ENCODE peak calls at places on chromosomes 3 and 15, in five cellular contexts. X, Y, S, N and F are unnamed samples.

GRCh38 chr3:105559856-105560255 is 193.1 kb downstream of the ALCAM start:
- DNase-seq in S (no peak), N (peak; percentile 72), Y (no peak), X (no peak), F (no peak)

GRCh38 chr3:37999836-38000235 is 9.2 kb downstream of the VILL start:
- DNase-seq in S (no peak), Y (peak; percentile 1), X (no peak), N (no peak), F (no peak)

GRCh38 chr15:68594533-68595259 is 15.9 kb downstream of the CORO2B start:
- DNase-seq in N (peak; percentile 39), X (no peak), Y (no peak), S (no peak), F (no peak)

GRCh38 chr3:46895204-46895660 is 17.7 kb downstream of the PTH1R start:
- DNase-seq in S (peak; percentile 78), X (peak; percentile 85), N (peak; percentile 34), Y (peak; percentile 50), F (peak; percentile 87)

GRCh38 chr15:51816615-51817014 is 12.8 kb upstream of the TMOD3 start:
- DNase-seq in S (no peak), X (no peak), Y (no peak), N (no peak), F (no peak)

GRCh38 chr3:65005481-65005880 is 317.7 kb upstream of the ADAMTS9 start:
- DNase-seq in Y (no peak), X (no peak), N (peak; percentile 3), S (no peak), F (no peak)

GRCh38 chr3:185744997-185745843 is 79.6 kb downstream of the IGF2BP2 start:
- DNase-seq in S (no peak), N (peak; percentile 96), X (no peak), Y (no peak), F (no peak)

GRCh38 chr15:92645731-92646130 is 9.8 kb downstream of the FAM174B start:
- DNase-seq in X (no peak), S (no peak), Y (no peak), N (no peak), F (no peak)

GRCh38 chr3:181896605-181897004 is 184.9 kb downstream of the SOX2 start:
- DNase-seq in S (no peak), Y (no peak), N (no peak), X (no peak), F (no peak)

GRCh38 chr3:197021231-197021630 is 8.4 kb downstream of the MELTF start:
- DNase-seq in N (no peak), S (no peak), X (no peak), Y (no peak), F (no peak)

GRCh38 chr3:197906023-197906849 is 43.8 kb upstream of the RPL35A start:
- DNase-seq in X (peak; percentile 94), N (peak; percentile 98), S (peak; percentile 75), Y (peak; percentile 75), F (peak; percentile 90)

DNA sequence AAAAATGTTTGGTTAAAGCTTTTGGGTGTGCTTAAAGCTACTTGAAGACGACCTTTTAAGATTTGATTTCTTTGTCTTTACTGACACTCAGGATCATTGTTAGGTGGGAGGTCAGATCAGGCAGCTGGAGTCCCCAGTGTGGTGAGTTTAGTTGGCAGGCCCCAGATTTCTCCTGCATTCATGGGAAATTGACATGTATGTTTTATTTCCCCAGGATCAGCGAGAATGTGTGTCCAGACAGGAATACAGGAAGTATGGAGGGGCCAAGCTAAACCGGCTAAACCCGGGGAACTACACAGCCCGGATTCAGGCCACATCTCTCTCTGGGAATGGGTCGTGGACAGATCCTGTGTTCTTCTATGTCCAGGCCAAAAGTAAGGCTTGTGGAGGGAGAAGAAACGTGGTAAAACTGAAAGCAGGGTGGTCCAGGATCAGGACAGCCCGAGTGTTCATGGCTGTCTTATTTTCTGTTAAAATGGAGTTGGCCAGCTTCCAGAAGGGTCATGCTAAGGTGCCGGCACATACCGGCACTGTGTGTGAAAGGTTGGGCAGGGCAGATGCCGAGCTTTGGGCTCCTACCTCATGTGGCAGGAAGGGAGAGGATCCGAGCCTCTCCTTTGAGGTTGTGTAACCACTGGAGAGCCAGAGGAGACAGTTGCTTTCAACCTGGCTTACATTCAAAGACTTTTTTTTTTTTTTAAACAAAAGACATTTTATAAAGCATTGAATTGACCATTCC is 83.1 kb downstream of the PGPEP1L start:
- DNase-seq in Y (no peak), X (peak; percentile 52), S (no peak), N (no peak), F (no peak)
- H3K27ac ChIP-seq in Y (no peak overlapping the region), X (peak overlapping the region; percentile 53), S (no peak overlapping the region), N (peak overlapping the region; percentile 11), F (no peak overlapping the region)

GRCh38 chr3:124829819-124830554 is 57.2 kb downstream of the ITGB5 start:
- DNase-seq in X (no peak), N (no peak), S (no peak), Y (no peak), F (no peak)
- H3K27ac ChIP-seq in X (no peak overlapping the region), N (no peak overlapping the region), S (peak overlapping the region; percentile 37), Y (no peak overlapping the region), F (peak overlapping the region; percentile 74)

GRCh38 chr3:113264741-113265140 is 53.4 kb downstream of the BOC start:
- DNase-seq in N (no peak), Y (no peak), S (no peak), X (no peak), F (no peak)

GRCh38 chr3:113260980-113261920 is 49.9 kb downstream of the BOC start:
- DNase-seq in Y (no peak), X (no peak), N (no peak), S (no peak), F (no peak)

GRCh38 chr3:113264249-113264648 is 52.9 kb downstream of the BOC start:
- DNase-seq in Y (peak; percentile 56), N (no peak), S (no peak), X (no peak), F (no peak)

GRCh38 chr3:113261996-113262665 is 50.8 kb downstream of the BOC start:
- DNase-seq in Y (no peak), X (no peak), S (no peak), N (no peak), F (no peak)

GRCh38 chr3:113263020-113263419 is 51.7 kb downstream of the BOC start:
- DNase-seq in N (no peak), S (no peak), X (no peak), Y (no peak), F (no peak)
- H3K27ac ChIP-seq in N (no peak overlapping the region), S (no peak overlapping the region), X (peak overlapping the region; percentile 11), Y (no peak overlapping the region), F (no peak overlapping the region)

GRCh38 chr3:61947456-61947855 is 386.1 kb downstream of the PTPRG start:
- DNase-seq in Y (no peak), X (no peak), N (no peak), S (no peak), F (no peak)
- H3K27ac ChIP-seq in Y (no peak overlapping the region), X (no peak overlapping the region), N (no peak overlapping the region), S (no peak overlapping the region), F (no peak overlapping the region)

DNA sequence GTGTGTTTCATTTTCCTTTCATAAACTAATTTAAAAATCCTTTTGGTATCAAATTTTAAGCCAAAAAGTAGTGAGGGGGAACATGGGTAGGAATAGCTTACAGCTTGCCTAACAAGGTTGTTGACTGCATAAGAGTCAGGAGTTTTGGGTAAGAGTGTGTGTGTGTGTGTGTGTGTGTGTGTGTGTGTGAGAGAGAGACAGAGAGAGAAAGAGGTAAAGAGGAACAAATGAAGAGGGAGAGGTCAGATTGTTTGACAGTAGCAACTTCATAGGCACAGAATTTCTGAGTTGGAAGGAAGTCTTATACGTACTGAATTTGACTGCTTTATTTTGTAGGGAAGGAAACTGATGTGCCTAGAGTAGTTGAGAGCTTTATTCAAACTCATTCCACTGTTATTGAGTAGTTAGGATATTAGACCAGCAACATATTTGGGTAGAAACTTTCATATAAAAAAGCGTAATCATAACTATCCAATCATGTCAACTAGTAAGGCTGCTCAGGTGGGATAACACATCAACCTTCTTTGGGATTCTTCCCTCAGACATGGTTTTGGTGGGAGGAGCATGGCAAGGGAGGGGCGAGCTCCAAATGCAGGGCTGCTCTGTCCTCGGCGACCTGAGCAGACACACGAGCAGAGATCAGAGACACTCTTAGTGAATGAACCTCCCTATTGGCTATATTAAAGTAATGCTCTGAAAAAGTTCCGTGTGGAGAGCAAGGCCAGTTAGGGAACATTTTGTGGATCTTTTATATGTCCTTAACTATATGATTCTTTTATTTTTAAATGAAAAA is 86.4 kb downstream of the LPP start:
- DNase-seq in X (no peak), S (no peak), Y (no peak), N (no peak), F (no peak)
- H3K27ac ChIP-seq in X (no peak overlapping the region), S (peak overlapping the region; percentile 42), Y (no peak overlapping the region), N (no peak overlapping the region), F (peak overlapping the region; percentile 54)

GRCh38 chr15:32135326-32135725 is 105.0 kb downstream of the CHRNA7 start:
- DNase-seq in S (no peak), N (no peak), Y (no peak), X (no peak), F (no peak)
- H3K27ac ChIP-seq in S (no peak overlapping the region), N (no peak overlapping the region), Y (no peak overlapping the region), X (no peak overlapping the region), F (no peak overlapping the region)

DNA sequence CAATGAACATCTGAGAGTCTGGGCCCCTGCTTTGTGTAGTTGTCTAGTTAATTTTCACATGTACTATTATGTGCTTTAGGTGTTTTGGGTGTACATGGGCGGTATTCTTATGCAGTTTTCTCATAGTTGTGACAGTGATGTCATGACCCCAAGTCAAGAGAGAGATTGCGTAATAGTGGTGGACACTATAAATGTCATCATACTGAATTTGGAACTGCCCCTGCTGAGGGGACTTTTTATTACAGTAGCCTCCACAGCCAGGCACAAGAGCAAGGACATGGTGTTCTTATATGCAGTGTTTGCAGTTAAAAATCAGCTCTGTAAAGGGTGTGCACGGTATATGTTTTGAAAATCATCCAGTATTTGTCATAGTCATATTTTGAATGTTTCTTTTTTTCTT is 29.5 kb downstream of the ABHD2 start:
- DNase-seq in X (no peak), Y (no peak), S (no peak), N (no peak), F (no peak)
- H3K27ac ChIP-seq in X (no peak overlapping the region), Y (no peak overlapping the region), S (no peak overlapping the region), N (no peak overlapping the region), F (peak overlapping the region; percentile 92)

GRCh38 chr15:64107337-64107736 is 11.6 kb downstream of the SNX1 start:
- DNase-seq in X (no peak), S (no peak), Y (no peak), N (no peak), F (no peak)

GRCh38 chr15:64112077-64112772 is 16.4 kb downstream of the SNX1 start:
- DNase-seq in X (no peak), N (no peak), Y (no peak), S (no peak), F (no peak)

GRCh38 chr15:64112904-64113303 is 17.1 kb downstream of the SNX1 start:
- DNase-seq in Y (no peak), S (no peak), X (no peak), N (peak; percentile 52), F (no peak)

GRCh38 chr15:64110945-64111678 is 15.3 kb downstream of the SNX1 start:
- DNase-seq in Y (no peak), X (no peak), N (no peak), S (no peak), F (no peak)

GRCh38 chr15:64111679-64112050 is 15.9 kb downstream of the SNX1 start:
- DNase-seq in S (no peak), X (no peak), N (no peak), Y (no peak), F (no peak)
- H3K27ac ChIP-seq in S (no peak overlapping the region), X (no peak overlapping the region), N (no peak overlapping the region), Y (no peak overlapping the region), F (no peak overlapping the region)

DNA sequence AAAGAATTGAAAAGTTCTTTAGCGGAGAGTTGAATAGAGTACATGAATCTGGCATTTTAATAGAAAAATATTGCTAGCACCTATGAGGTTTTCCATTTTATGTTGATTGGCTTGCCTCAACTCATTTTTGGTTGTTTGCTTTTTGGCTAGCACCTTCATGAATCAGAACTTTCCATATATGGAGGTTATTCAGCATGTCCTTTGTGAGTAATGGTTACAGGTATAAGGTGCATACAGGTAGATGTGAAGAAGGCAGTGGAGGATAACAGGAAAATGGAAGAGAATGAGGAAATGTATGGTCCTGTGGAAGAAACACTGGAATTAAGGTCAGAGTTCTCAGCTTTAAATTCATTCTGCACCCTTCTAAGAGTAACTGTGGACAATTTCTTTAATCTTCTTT is 98.1 kb upstream of the GBE1 start:
- DNase-seq in X (no peak), S (no peak), N (no peak), Y (no peak), F (no peak)
- H3K27ac ChIP-seq in X (no peak overlapping the region), S (no peak overlapping the region), N (no peak overlapping the region), Y (no peak overlapping the region), F (no peak overlapping the region)